ENCODE peak calls at places on chromosome 22, in ten cellular contexts. M, Z, A, H, F, U, N, K, O and G are unnamed samples.

GRCh38 chr22:23822101-23822671 is 16.6 kb downstream of the DERL3 start:
- DNase-seq in Z (no peak), N (no peak), F (no peak), U (no peak), O (no peak), K (no peak), M (no peak), A (no peak), H (no peak), G (no peak)

GRCh38 chr22:35133702-35134395 is 67.9 kb downstream of the ISX start:
- DNase-seq in N (no peak), K (no peak), U (no peak), F (no peak), A (no peak), O (no peak), H (no peak), Z (no peak), M (no peak), G (no peak)

GRCh38 chr22:49627217-49628181 is 200.2 kb downstream of the BRD1 start:
- DNase-seq in A (no peak), Z (no peak), K (peak), O (no peak), U (no peak), F (no peak), H (no peak), M (no peak), N (no peak), G (no peak)

GRCh38 chr22:44299124-44299523 is 13.6 kb downstream of the SHISAL1 start:
- DNase-seq in Z (no peak), K (no peak), O (no peak), H (no peak), F (peak), N (no peak), A (no peak), U (no peak), M (no peak), G (no peak)

GRCh38 chr22:47221840-47222615 is 459.6 kb downstream of the TBC1D22A start:
- DNase-seq in K (peak), A (no peak), H (no peak), Z (no peak), O (no peak), M (no peak), F (no peak), U (no peak), N (no peak), G (no peak)

GRCh38 chr22:38863531-38864131 is 8.4 kb downstream of the CBX6 start:
- DNase-seq in Z (no peak), K (peak), N (no peak), O (no peak), M (no peak), U (no peak), A (no peak), F (peak), H (no peak), G (no peak)

GRCh38 chr22:40156001-40156516 is 21.7 kb upstream of the TNRC6B start:
- DNase-seq in Z (no peak), K (no peak), U (peak), O (peak), M (peak), H (no peak), A (peak), F (peak), N (peak), G (peak)

GRCh38 chr22:29208879-29209623 is 3.4 kb downstream of the EMID1 start:
- DNase-seq in F (no peak), A (no peak), U (no peak), O (no peak), K (peak), Z (no peak), H (no peak), M (no peak), N (no peak), G (no peak)

GRCh38 chr22:45477366-45478107 is 25.1 kb upstream of the FBLN1 start:
- DNase-seq in F (no peak), U (no peak), M (no peak), Z (no peak), H (no peak), N (no peak), O (no peak), K (no peak), A (no peak), G (no peak)

GRCh38 chr22:50092342-50092741 is 2.5 kb downstream of the MOV10L1 start:
- DNase-seq in U (no peak), K (no peak), N (no peak), O (no peak), Z (no peak), F (no peak), H (no peak), A (no peak), M (no peak), G (no peak)

GRCh38 chr22:50270302-50271010 is at the start of gene MAPK11:
- DNase-seq in U (no peak), O (peak), Z (peak), K (peak), H (no peak), M (peak), F (peak), A (no peak), N (peak), G (no peak)

GRCh38 chr22:37165940-37166674 is 16.4 kb upstream of the IL2RB start:
- DNase-seq in H (no peak), K (peak), O (no peak), N (no peak), U (no peak), F (no peak), M (no peak), Z (no peak), A (no peak), G (no peak)

GRCh38 chr22:22076937-22077703 is 94.5 kb upstream of the TOP3B start:
- DNase-seq in N (no peak), H (no peak), F (no peak), O (no peak), Z (no peak), U (no peak), M (no peak), K (no peak), A (no peak), G (no peak)

GRCh38 chr22:42452456-42452855 is 20.3 kb upstream of the NFAM1 start:
- DNase-seq in N (no peak), M (no peak), H (no peak), A (no peak), F (no peak), U (no peak), K (no peak), O (no peak), Z (no peak), G (no peak)

GRCh38 chr22:36765131-36765942 is 10.6 kb downstream of the IFT27 start:
- DNase-seq in M (no peak), U (no peak), O (no peak), F (no peak), Z (no peak), H (no peak), N (no peak), K (no peak), A (no peak), G (no peak)

GRCh38 chr22:32080904-32081303 is 37.8 kb downstream of the SLC5A1 start:
- DNase-seq in K (no peak), Z (no peak), F (peak), O (peak), U (peak), A (peak), M (peak), H (no peak), N (peak), G (peak)

GRCh38 chr22:23068096-23068831 is 2.1 kb upstream of the GNAZ start:
- DNase-seq in Z (no peak), O (no peak), A (no peak), U (no peak), H (no peak), N (peak), F (no peak), M (no peak), K (peak), G (peak)